ENCODE peak calls at places on chromosome 14, in five cellular contexts. N, H, K, S and T are unnamed samples.

GRCh38 chr14:70707138-70708038 is 65.7 kb downstream of the TTC9 start:
- DNase-seq in N (peak), H (no peak), K (no peak), S (no peak), T (no peak)

GRCh38 chr14:91372680-91373495 is 44.7 kb downstream of the CCDC88C start:
- DNase-seq in N (no peak), H (no peak), K (no peak), S (peak), T (no peak)

GRCh38 chr14:55624913-55625312 is 44.9 kb downstream of the KTN1 start:
- DNase-seq in N (no peak), H (no peak), K (no peak), S (no peak), T (no peak)

GRCh38 chr14:91108941-91109611 is 4.8 kb upstream of the DGLUCY start:
- DNase-seq in N (no peak), H (no peak), K (peak), S (no peak), T (no peak)

GRCh38 chr14:44149597-44149996 is 357.5 kb downstream of the FSCB start:
- DNase-seq in N (no peak), H (peak), K (no peak), S (no peak), T (peak)

GRCh38 chr14:22412936-22413411 is 176.1 kb downstream of the DAD1 start:
- DNase-seq in N (no peak), H (no peak), K (no peak), S (no peak), T (no peak)

GRCh38 chr14:58899317-58899713 is 261.6 kb downstream of the DACT1 start:
- DNase-seq in N (peak), H (no peak), K (no peak), S (no peak), T (no peak)

GRCh38 chr14:51071851-51072250 is 23.1 kb downstream of the TRIM9 start:
- DNase-seq in N (no peak), H (no peak), K (no peak), S (peak), T (no peak)

GRCh38 chr14:96208739-96209138 is 4.1 kb downstream of the BDKRB2 start:
- DNase-seq in N (no peak), H (no peak), K (no peak), S (no peak), T (no peak)

GRCh38 chr14:91328313-91329050 is 84.0 kb upstream of the GPR68 start:
- DNase-seq in N (no peak), H (no peak), K (no peak), S (no peak), T (no peak)

GRCh38 chr14:92993302-92993701 is 70.4 kb downstream of the CHGA start:
- DNase-seq in N (no peak), H (no peak), K (no peak), S (no peak), T (no peak)

GRCh38 chr14:92997343-92998061 is 74.6 kb downstream of the CHGA start:
- DNase-seq in N (no peak), H (no peak), K (no peak), S (peak), T (no peak)

GRCh38 chr14:92994131-92994676 is 71.3 kb downstream of the CHGA start:
- DNase-seq in N (no peak), H (no peak), K (no peak), S (no peak), T (no peak)

GRCh38 chr14:92991536-92991935 is 68.6 kb downstream of the CHGA start:
- DNase-seq in N (no peak), H (no peak), K (no peak), S (no peak), T (no peak)

GRCh38 chr14:92994942-92995341 is 72.0 kb downstream of the CHGA start:
- DNase-seq in N (no peak), H (no peak), K (no peak), S (no peak), T (no peak)
- TF ChIP-seq CTCF in N (no peak), H (no peak), K (no peak), S (no peak), T (no peak)

GRCh38 chr14:23805761-23806160 is 147.8 kb upstream of the DHRS4 start:
- DNase-seq in N (no peak), H (no peak), K (no peak), S (no peak), T (no peak)
- TF ChIP-seq CTCF in N (no peak), H (no peak), K (no peak), S (no peak), T (no peak)

GRCh38 chr14:49306152-49306751 is 279.9 kb downstream of the RPS29 start:
- DNase-seq in N (no peak), H (no peak), K (no peak), S (no peak), T (no peak)
- TF ChIP-seq CTCF in N (peak), H (peak), K (no peak), S (peak), T (peak)

DNA sequence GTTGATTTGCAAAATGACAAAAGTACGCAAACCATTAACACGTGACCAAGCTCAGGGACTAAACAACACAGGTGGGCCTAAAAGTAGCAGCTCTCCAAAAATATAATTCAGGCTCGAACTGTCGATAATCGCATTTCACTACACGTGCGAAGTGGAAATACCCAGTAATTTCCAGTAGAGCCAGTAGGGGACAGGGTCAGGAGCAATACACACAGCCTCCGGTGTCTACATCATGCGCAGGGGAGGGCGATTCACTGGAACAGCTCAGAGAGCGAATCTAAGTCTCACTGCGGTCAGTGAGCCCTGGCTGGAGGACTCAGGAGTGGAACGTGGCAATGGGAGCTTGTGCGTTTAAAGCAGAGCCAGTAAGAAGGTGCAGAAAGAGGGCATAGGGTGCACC is 40.4 kb downstream of the SETD3 start:
- DNase-seq in N (no peak), H (no peak), K (no peak), S (no peak), T (no peak)
- TF ChIP-seq CTCF in N (no peak), H (no peak), K (no peak), S (no peak), T (peak)

GRCh38 chr14:75150150-75150549 is 23.3 kb upstream of the NEK9 start:
- DNase-seq in N (no peak), H (no peak), K (no peak), S (no peak), T (no peak)

GRCh38 chr14:75142494-75142893 is 15.6 kb upstream of the NEK9 start:
- DNase-seq in N (no peak), H (no peak), K (no peak), S (no peak), T (no peak)

GRCh38 chr14:75144944-75145343 is 18.1 kb upstream of the NEK9 start:
- DNase-seq in N (no peak), H (no peak), K (no peak), S (no peak), T (no peak)

GRCh38 chr14:75143761-75144527 is 17.1 kb upstream of the NEK9 start:
- DNase-seq in N (no peak), H (no peak), K (no peak), S (no peak), T (no peak)

GRCh38 chr14:75147423-75148071 is 20.7 kb upstream of the NEK9 start:
- DNase-seq in N (no peak), H (peak), K (no peak), S (no peak), T (peak)
- TF ChIP-seq CTCF in N (peak), H (no peak), K (peak), S (peak), T (no peak)

GRCh38 chr14:92549853-92550244 is 36.3 kb downstream of the RIN3 start:
- DNase-seq in N (no peak), H (no peak), K (peak), S (no peak), T (peak)

GRCh38 chr14:92552066-92552465 is 38.5 kb downstream of the RIN3 start:
- DNase-seq in N (no peak), H (no peak), K (peak), S (no peak), T (no peak)

GRCh38 chr14:92553456-92553855 is 39.9 kb downstream of the RIN3 start:
- DNase-seq in N (no peak), H (peak), K (peak), S (no peak), T (no peak)

GRCh38 chr14:92549096-92549852 is 35.7 kb downstream of the RIN3 start:
- DNase-seq in N (no peak), H (no peak), K (peak), S (no peak), T (no peak)

GRCh38 chr14:92551066-92551841 is 37.7 kb downstream of the RIN3 start:
- DNase-seq in N (no peak), H (no peak), K (peak), S (no peak), T (no peak)
- TF ChIP-seq CTCF in N (peak), H (no peak), K (no peak), S (no peak), T (peak)